ENCODE peak calls at places on chromosomes 4 and X, in four cellular contexts. Q, K, E and J are unnamed samples.

GRCh38 chrX:9285342-9285771 is 179.5 kb upstream of the TBL1X start:
- DNase-seq in K (no peak), Q (no peak), E (no peak), J (no peak)

GRCh38 chrX:53678667-53679066 is 7.9 kb downstream of the HUWE1 start:
- DNase-seq in Q (no peak), E (no peak), K (no peak), J (no peak)

GRCh38 chr4:77418333-77418732 is 187.3 kb upstream of the CXCL13 start:
- DNase-seq in Q (no peak), K (no peak), E (no peak), J (no peak)

GRCh38 chr4:6771229-6771671 is 11.3 kb upstream of the KIAA0232 start:
- DNase-seq in K (no peak), Q (no peak), E (no peak), J (no peak)

GRCh38 chr4:160319221-160319867 is 1216.5 kb downstream of the RAPGEF2 start:
- DNase-seq in Q (no peak), K (no peak), E (no peak), J (no peak)

GRCh38 chr4:175277816-175278215 is 359.7 kb downstream of the ADAM29 start:
- DNase-seq in Q (peak; percentile 33), K (no peak), E (no peak), J (no peak)

GRCh38 chrX:69045616-69046345 is 119.5 kb downstream of the PJA1 start:
- DNase-seq in K (no peak), E (no peak), Q (no peak), J (no peak)

GRCh38 chr4:103400405-103400804 is 202.3 kb upstream of the CENPE start:
- DNase-seq in Q (no peak), K (peak; percentile 38), E (peak; percentile 12), J (no peak)

GRCh38 chr4:1683371-1683902 is 676 bp downstream of the FAM53A start:
- DNase-seq in K (no peak), E (no peak), Q (peak; percentile 42), J (no peak)

GRCh38 chrX:144586756-144587155 is 660.5 kb upstream of the SPANXN1 start:
- DNase-seq in K (no peak), Q (no peak), E (no peak), J (no peak)

GRCh38 chrX:111447298-111447697 is 35.3 kb upstream of the DCX start:
- DNase-seq in Q (peak; percentile 41), E (no peak), K (peak; percentile 2), J (peak; percentile 11)

GRCh38 chr4:25939330-25939729 is 25.3 kb downstream of the SMIM20 start:
- DNase-seq in K (no peak), Q (no peak), E (no peak), J (no peak)
- TF ChIP-seq CTCF in K (no peak), Q (no peak), E (no peak), J (no peak)

DNA sequence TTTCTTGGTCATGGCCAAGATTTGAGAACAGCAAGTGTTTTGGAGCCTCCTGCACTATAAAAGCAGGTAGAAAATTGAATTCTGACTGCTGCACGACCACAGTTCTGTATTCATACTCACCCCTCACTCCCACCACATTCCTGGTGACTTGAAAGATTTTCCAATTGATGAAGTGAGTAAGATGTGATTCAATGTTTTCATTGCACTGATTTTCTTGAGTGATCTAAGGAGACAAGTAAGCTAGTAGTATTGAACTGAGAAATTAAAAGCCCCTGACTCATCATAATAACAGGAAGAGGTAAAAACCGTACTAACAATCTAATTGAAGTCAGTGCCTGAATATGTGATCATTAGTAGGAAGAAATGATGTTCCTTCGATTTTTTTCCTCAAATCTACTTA is 6.1 kb upstream of the SEC24D start:
- DNase-seq in E (no peak), Q (no peak), K (no peak), J (no peak)
- TF ChIP-seq TCF7 in E (no peak), Q (no peak), K (no peak), J (no peak)

GRCh38 chr4:105992641-105993305 is 97.5 kb downstream of the NPNT start:
- DNase-seq in K (no peak), Q (no peak), E (no peak), J (no peak)

GRCh38 chr4:105994061-105994460 is 98.8 kb downstream of the NPNT start:
- DNase-seq in Q (no peak), E (no peak), K (no peak), J (no peak)

GRCh38 chr4:105990933-105991332 is 95.7 kb downstream of the NPNT start:
- DNase-seq in E (no peak), K (no peak), Q (no peak), J (no peak)

GRCh38 chr4:105989411-105990242 is 94.4 kb downstream of the NPNT start:
- DNase-seq in Q (no peak), K (no peak), E (no peak), J (no peak)

GRCh38 chr4:105991726-105992125 is 96.5 kb downstream of the NPNT start:
- DNase-seq in E (no peak), K (no peak), Q (no peak), J (no peak)
- TF ChIP-seq CTCF in E (no peak), K (no peak), Q (no peak), J (no peak)

DNA sequence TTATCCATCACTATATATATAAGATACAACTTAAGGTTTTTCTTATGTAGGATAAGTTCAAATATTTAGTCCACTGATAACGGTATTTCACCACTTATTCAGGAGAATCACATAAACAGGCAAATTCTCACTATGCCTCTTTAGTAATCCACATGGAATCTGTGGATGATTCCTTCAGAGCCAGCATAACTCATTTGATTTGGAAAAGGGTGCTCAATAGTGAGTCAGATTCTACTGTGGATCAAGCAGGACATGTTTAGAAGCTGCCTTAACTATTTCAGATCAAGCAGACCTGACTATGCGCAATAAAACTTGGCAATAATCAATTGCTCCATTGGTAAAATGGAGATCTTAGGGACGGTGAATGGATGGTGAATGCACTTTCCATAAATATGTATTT is 184.1 kb downstream of the CBR4 start:
- DNase-seq in K (no peak), Q (no peak), E (no peak), J (no peak)
- TF ChIP-seq TCF7 in K (no peak), Q (no peak), E (no peak), J (no peak)

GRCh38 chrX:40267334-40268118 is 169.8 kb upstream of the BCOR start:
- DNase-seq in K (no peak), E (peak; percentile 19), Q (no peak), J (no peak)
- TF ChIP-seq CTCF in K (no peak), E (no peak), Q (no peak), J (no peak)

DNA sequence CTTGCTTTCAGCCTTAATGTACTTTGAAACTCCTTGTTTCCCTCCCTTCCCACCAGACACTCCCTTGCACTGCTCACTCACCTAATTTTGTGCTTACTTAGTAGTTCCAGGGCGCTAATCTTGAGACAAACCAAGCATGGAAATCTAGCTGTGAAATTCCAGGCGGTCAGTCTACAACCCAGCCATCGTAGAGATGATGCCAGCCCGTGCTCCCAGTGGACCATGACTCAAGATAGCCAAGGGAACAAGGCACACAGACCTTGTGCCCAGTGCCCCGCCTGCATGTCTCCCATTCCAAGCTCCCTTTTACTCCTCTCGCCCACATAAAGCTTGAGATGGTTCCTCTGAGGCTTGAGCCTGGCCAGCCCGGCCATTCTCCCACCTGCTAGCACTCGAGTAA is 11.1 kb downstream of the TREX2 start:
- DNase-seq in Q (no peak), E (no peak), K (no peak), J (no peak)
- TF ChIP-seq TCF7 in Q (no peak), E (no peak), K (no peak), J (no peak)